ENCODE peak calls at places on chromosomes 12 and 14, in ten cellular contexts. N is spleen; Y is right lobe of liver; J is CD8-positive, alpha-beta memory T cell; Z is neural progenitor cell; S is GM23248; C is CD4-positive, CD25-positive, alpha-beta regulatory T cell; W is HepG2; M is heart right ventricle; K is HCT116. G is an unnamed sample.

GRCh38 chr12:93868771-93869170 is 191.6 kb downstream of the CRADD start:
- DNase-seq in C (no peak), Y (no peak), J (no peak), N (no peak), S (peak; percentile 66), M (no peak), W (no peak), Z (no peak), K (no peak), G (no peak)

GRCh38 chr14:90693413-90693812 is 122.8 kb downstream of the TTC7B start:
- DNase-seq in K (no peak), Y (no peak), Z (no peak), W (no peak), M (no peak), C (no peak), J (no peak), S (no peak), N (no peak), G (no peak)

GRCh38 chr14:50599700-50600444 is 39.9 kb downstream of the ATL1 start:
- DNase-seq in C (no peak), Y (no peak), N (no peak), M (no peak), S (peak; percentile 63), W (peak; percentile 36), K (peak; percentile 38), Z (peak; percentile 49), J (no peak), G (no peak)

GRCh38 chr12:14264777-14265176 is 100.7 kb upstream of the ATF7IP start:
- DNase-seq in W (no peak), Y (no peak), S (peak; percentile 19), Z (no peak), J (no peak), M (no peak), N (no peak), C (no peak), K (no peak), G (no peak)

GRCh38 chr12:23906329-23906728 is 43.1 kb downstream of the SOX5 start:
- DNase-seq in C (no peak), S (peak; percentile 9), W (peak; percentile 20), M (no peak), J (no peak), Z (peak; percentile 63), K (no peak), N (no peak), Y (no peak), G (no peak)

GRCh38 chr12:113932411-113933196 is 33.5 kb downstream of the RBM19 start:
- DNase-seq in K (no peak), W (peak; percentile 14), Z (peak; percentile 73), N (no peak), M (peak; percentile 26), S (peak; percentile 14), Y (peak; percentile 92), C (no peak), J (no peak), G (no peak)

GRCh38 chr12:31682136-31682962 is 22.9 kb downstream of the ETFBKMT start:
- DNase-seq in J (peak; percentile 77), N (peak; percentile 83), C (peak; percentile 44), Y (peak; percentile 58), Z (peak; percentile 90), W (peak; percentile 81), M (peak; percentile 17), K (peak; percentile 85), S (peak; percentile 71), G (peak; percentile 99)

GRCh38 chr14:56289155-56289554 is 170.9 kb downstream of the PELI2 start:
- DNase-seq in W (no peak), S (no peak), Z (no peak), J (no peak), N (no peak), Y (no peak), K (no peak), M (no peak), C (no peak), G (no peak)

GRCh38 chr12:51910168-51910567 is 2.9 kb downstream of the ACVRL1 start:
- DNase-seq in Z (no peak), C (no peak), W (no peak), Y (peak; percentile 9), K (no peak), M (no peak), N (no peak), S (peak; percentile 74), J (no peak), G (no peak)

GRCh38 chr12:111404362-111405148 is 1.2 kb upstream of the SH2B3 start:
- DNase-seq in Z (peak; percentile 57), N (no peak), S (peak; percentile 58), K (no peak), C (peak; percentile 34), J (peak; percentile 66), W (peak; percentile 33), Y (no peak), M (no peak), G (peak; percentile 49)

GRCh38 chr14:89902876-89903275 is 51.7 kb downstream of the EFCAB11 start:
- DNase-seq in Y (no peak), N (no peak), K (no peak), Z (no peak), W (no peak), M (no peak), J (no peak), C (no peak), S (no peak), G (no peak)

GRCh38 chr12:110247340-110248095 is 33.5 kb upstream of the ATP2A2 start:
- DNase-seq in C (no peak), W (peak; percentile 89), K (no peak), N (no peak), M (peak; percentile 58), J (no peak), S (no peak), Y (peak; percentile 96), Z (no peak), G (no peak)

GRCh38 chr12:108457006-108457733 is 57.9 kb upstream of the FICD start:
- DNase-seq in K (peak; percentile 33), C (no peak), S (peak; percentile 81), M (no peak), W (peak; percentile 69), J (no peak), N (no peak), Y (no peak), Z (peak; percentile 81), G (peak; percentile 62)

GRCh38 chr14:35034440-35034833 is 11.6 kb upstream of the FAM177A1 start:
- DNase-seq in K (no peak), N (no peak), W (no peak), Y (no peak), Z (no peak), J (no peak), S (no peak), C (no peak), M (no peak), G (no peak)

GRCh38 chr14:35028435-35028834 is 17.6 kb upstream of the FAM177A1 start:
- DNase-seq in Z (no peak), M (no peak), J (no peak), K (no peak), N (no peak), Y (no peak), W (no peak), S (no peak), C (no peak), G (no peak)

GRCh38 chr14:35032562-35032961 is 13.5 kb upstream of the FAM177A1 start:
- DNase-seq in K (no peak), Z (no peak), W (no peak), Y (no peak), J (no peak), S (no peak), N (peak; percentile 14), M (no peak), C (no peak), G (no peak)
- H3K36me3 ChIP-seq in K (no peaks in the 10 kb centered on the region), Z (peaks cover 6% of the 10 kb centered on the region), W (peaks cover 22% of the 10 kb centered on the region), Y (peaks cover 11% of the 10 kb centered on the region), J (peaks cover 11% of the 10 kb centered on the region), S (peaks cover 41% of the 10 kb centered on the region), N (peaks cover 72% of the 10 kb centered on the region), M (no peaks in the 10 kb centered on the region), C (peaks cover 51% of the 10 kb centered on the region), G (peaks cover 23% of the 10 kb centered on the region)

GRCh38 chr12:132661972-132662371 is 25.2 kb downstream of the POLE start:
- DNase-seq in Y (peak; percentile 27), S (no peak), Z (no peak), K (no peak), W (no peak), M (no peak), J (no peak), N (no peak), C (no peak), G (no peak)
- H3K36me3 ChIP-seq in Y (peaks cover 31% of the 10 kb centered on the region), S (peaks cover 3% of the 10 kb centered on the region), Z (no peaks in the 10 kb centered on the region), K (peaks cover 76% of the 10 kb centered on the region), W (peaks cover 94% of the 10 kb centered on the region), M (peaks cover 5% of the 10 kb centered on the region), J (peaks cover 23% of the 10 kb centered on the region), N (peaks cover 100% of the 10 kb centered on the region), C (peaks cover 90% of the 10 kb centered on the region), G (peaks cover 98% of the 10 kb centered on the region)

GRCh38 chr12:89324437-89324836 is 27.9 kb downstream of the DUSP6 start:
- DNase-seq in Y (no peak), W (no peak), M (no peak), N (no peak), C (no peak), S (no peak), K (no peak), J (no peak), Z (no peak), G (no peak)

GRCh38 chr12:89325495-89325894 is 26.8 kb downstream of the DUSP6 start:
- DNase-seq in Y (no peak), Z (peak; percentile 69), K (no peak), S (no peak), J (no peak), W (no peak), M (no peak), C (no peak), N (no peak), G (no peak)

GRCh38 chr12:89328483-89329030 is 23.7 kb downstream of the DUSP6 start:
- DNase-seq in M (no peak), Y (no peak), N (no peak), Z (no peak), C (no peak), K (no peak), S (no peak), W (no peak), J (no peak), G (no peak)

GRCh38 chr12:89326260-89327040 is 25.9 kb downstream of the DUSP6 start:
- DNase-seq in C (no peak), M (no peak), Y (no peak), J (no peak), Z (peak; percentile 64), W (no peak), K (no peak), N (no peak), S (no peak), G (no peak)

GRCh38 chr12:89327477-89328094 is 24.7 kb downstream of the DUSP6 start:
- DNase-seq in C (no peak), Z (no peak), N (no peak), Y (no peak), K (no peak), S (no peak), J (no peak), M (no peak), W (no peak), G (no peak)
- H3K36me3 ChIP-seq in C (no peaks in the 10 kb centered on the region), Z (no peaks in the 10 kb centered on the region), N (no peaks in the 10 kb centered on the region), Y (no peaks in the 10 kb centered on the region), K (no peaks in the 10 kb centered on the region), S (no peaks in the 10 kb centered on the region), J (no peaks in the 10 kb centered on the region), M (no peaks in the 10 kb centered on the region), W (no peaks in the 10 kb centered on the region), G (no peaks in the 10 kb centered on the region)

DNA sequence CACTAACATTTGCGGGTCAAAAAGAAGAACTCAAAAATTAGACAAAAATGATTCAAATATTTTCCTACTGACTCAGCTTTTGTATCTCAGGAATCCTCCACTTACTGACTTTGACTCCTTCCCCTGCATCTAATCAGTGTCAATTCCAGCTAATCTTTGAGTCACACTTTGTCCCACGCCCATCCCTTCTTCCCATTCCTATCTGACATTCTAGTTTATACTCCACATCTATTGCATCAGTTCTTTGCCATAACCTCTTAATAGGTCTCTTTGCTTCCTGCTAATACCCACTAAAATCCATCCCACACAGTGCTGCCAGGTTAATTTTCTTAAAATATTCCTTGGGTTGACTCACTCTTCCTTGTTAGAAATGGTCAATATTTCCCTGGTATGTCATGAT is 19.1 kb downstream of the BBS10 start:
- DNase-seq in W (no peak), J (no peak), K (peak; percentile 86), S (peak; percentile 81), Y (no peak), M (no peak), Z (no peak), N (no peak), C (no peak), G (no peak)
- H3K36me3 ChIP-seq in W (no peaks in the 10 kb centered on the region), J (no peaks in the 10 kb centered on the region), K (no peaks in the 10 kb centered on the region), S (no peaks in the 10 kb centered on the region), Y (no peaks in the 10 kb centered on the region), M (no peaks in the 10 kb centered on the region), Z (no peaks in the 10 kb centered on the region), N (no peaks in the 10 kb centered on the region), C (no peaks in the 10 kb centered on the region), G (no peaks in the 10 kb centered on the region)

G was measured in NT2/D1.